ENCODE peak calls at places on chromosomes 16 and 17, in eight cellular contexts. P is KG1; S is HCT116; D is ureter; N is effector memory CD4-positive, alpha-beta T cell; F is effector CD4-positive, alpha-beta T cell; U is activated CD4-positive, alpha-beta T cell treated with anti-CD3 and anti-CD28 coated beads, Interleukin-2, amount 10 ng/mL, durations not matched to agents 7 days and 5 days; C is germinal center. M is an unnamed sample.

GRCh38 chr17:62657664-62658063 is 30.2 kb downstream of the MRC2 start:
- DNase-seq in P (no peak), S (no peak), D (no peak), N (no peak), F (no peak), U (no peak), C (no peak), M (no peak)

GRCh38 chr16:64695684-64696083 is 426.2 kb downstream of the CDH11 start:
- DNase-seq in P (no peak), S (no peak), D (no peak), N (no peak), F (no peak), U (no peak), C (no peak), M (no peak)

GRCh38 chr17:36945959-36946725 is 2.6 kb upstream of the AATF start:
- DNase-seq in P (no peak), S (no peak), D (no peak), N (no peak), F (no peak), U (no peak), C (no peak), M (no peak)

GRCh38 chr16:9134739-9135138 is 43.3 kb downstream of the HAPSTR1 start:
- DNase-seq in P (no peak), S (peak; percentile 29), D (no peak), N (no peak), F (peak; percentile 44), U (peak; percentile 60), C (peak; percentile 65), M (peak; percentile 79)

GRCh38 chr17:67585077-67585602 is 132.6 kb upstream of the NOL11 start:
- DNase-seq in P (no peak), S (no peak), D (no peak), N (no peak), F (no peak), U (no peak), C (no peak), M (no peak)

GRCh38 chr17:20205609-20206008 is 196.4 kb downstream of the SPECC1 start:
- DNase-seq in P (no peak), S (no peak), D (no peak), N (no peak), F (no peak), U (no peak), C (no peak), M (no peak)

GRCh38 chr16:53129281-53130192 is 74.7 kb downstream of the CHD9 start:
- DNase-seq in P (no peak), S (no peak), D (no peak), N (no peak), F (no peak), U (no peak), C (no peak), M (peak; percentile 62)

GRCh38 chr17:8740486-8740885 is 4.2 kb downstream of the CCDC42 start:
- DNase-seq in P (no peak), S (no peak), D (no peak), N (peak; percentile 12), F (peak; percentile 41), U (peak; percentile 28), C (no peak), M (no peak)

GRCh38 chr16:87196229-87196628 is 121.0 kb downstream of the C16orf95 start:
- DNase-seq in P (no peak), S (no peak), D (no peak), N (no peak), F (no peak), U (no peak), C (no peak), M (no peak)

GRCh38 chr17:40038882-40039513 is 15.2 kb downstream of the MED24 start:
- DNase-seq in P (no peak), S (peak; percentile 37), D (peak; percentile 85), N (no peak), F (no peak), U (no peak), C (no peak), M (peak; percentile 79)

GRCh38 chr16:70573451-70574121 is 50.0 kb downstream of the SF3B3 start:
- DNase-seq in P (no peak), S (no peak), D (no peak), N (no peak), F (no peak), U (no peak), C (no peak), M (peak; percentile 35)

GRCh38 chr17:7042507-7043194 is 1.2 kb downstream of the SLC16A11 start:
- DNase-seq in P (no peak), S (no peak), D (peak; percentile 46), N (no peak), F (peak; percentile 29), U (no peak), C (peak; percentile 59), M (no peak)

GRCh38 chr16:8990445-8990844 is 26.7 kb upstream of the USP7 start:
- DNase-seq in P (no peak), S (no peak), D (no peak), N (no peak), F (no peak), U (no peak), C (no peak), M (no peak)

GRCh38 chr16:70399326-70399725 is 39.6 kb downstream of the ST3GAL2 start:
- DNase-seq in P (no peak), S (no peak), D (no peak), N (no peak), F (no peak), U (no peak), C (no peak), M (no peak)

GRCh38 chr16:30786115-30786935 is 680 bp downstream of the ZNF629 start:
- DNase-seq in P (no peak), S (no peak), D (no peak), N (no peak), F (no peak), U (no peak), C (no peak), M (peak; percentile 60)

GRCh38 chr17:48378238-48378637 is 51.8 kb downstream of the SKAP1 start:
- DNase-seq in P (no peak), S (no peak), D (no peak), N (no peak), F (no peak), U (no peak), C (no peak), M (no peak)

GRCh38 chr17:76869209-76869877 is 1.1 kb downstream of the MGAT5B start:
- DNase-seq in P (no peak), S (no peak), D (peak; percentile 50), N (no peak), F (no peak), U (no peak), C (no peak), M (no peak)

GRCh38 chr17:48596000-48596734 is 2.6 kb upstream of the HOXB5 start:
- DNase-seq in P (no peak), S (no peak), D (peak; percentile 55), N (no peak), F (no peak), U (peak; percentile 40), C (no peak), M (no peak)

GRCh38 chr16:30375830-30376229 is 1.2 kb downstream of the MYL11 start:
- DNase-seq in P (no peak), S (no peak), D (no peak), N (no peak), F (no peak), U (no peak), C (no peak), M (no peak)

GRCh38 chr17:62627219-62627903 is at the start of gene MRC2:
- DNase-seq in P (peak; percentile 16), S (peak; percentile 31), D (peak; percentile 73), N (no peak), F (no peak), U (peak; percentile 35), C (peak; percentile 28), M (no peak)

GRCh38 chr16:682493-683395 is 1.4 kb downstream of the JMJD8 start:
- DNase-seq in P (no peak), S (no peak), D (no peak), N (no peak), F (no peak), U (no peak), C (no peak), M (no peak)

GRCh38 chr17:19288453-19288852 is 51.3 kb downstream of the EPN2 start:
- DNase-seq in P (no peak), S (no peak), D (no peak), N (no peak), F (no peak), U (no peak), C (no peak), M (peak; percentile 59)

GRCh38 chr16:83952940-83953795 is at the start of gene OSGIN1:
- DNase-seq in P (peak; percentile 35), S (peak; percentile 93), D (peak; percentile 95), N (peak; percentile 11), F (peak; percentile 9), U (peak; percentile 75), C (peak; percentile 21), M (peak; percentile 95)

GRCh38 chr17:43645765-43646481 is 15.8 kb downstream of the MEOX1 start:
- DNase-seq in P (no peak), S (no peak), D (peak; percentile 72), N (no peak), F (no peak), U (no peak), C (no peak), M (no peak)

GRCh38 chr17:17740627-17741237 is 59.5 kb downstream of the RAI1 start:
- DNase-seq in P (no peak), S (no peak), D (peak; percentile 75), N (no peak), F (no peak), U (peak; percentile 50), C (no peak), M (no peak)

GRCh38 chr17:47813512-47814031 is 8.0 kb downstream of the OSBPL7 start:
- DNase-seq in P (no peak), S (no peak), D (no peak), N (no peak), F (no peak), U (no peak), C (no peak), M (no peak)

GRCh38 chr17:376936-377863 is 24.6 kb upstream of the RPH3AL start:
- DNase-seq in P (no peak), S (no peak), D (no peak), N (no peak), F (no peak), U (no peak), C (no peak), M (no peak)

GRCh38 chr17:2386400-2387085 is 14.3 kb downstream of the MNT start:
- DNase-seq in P (no peak), S (no peak), D (peak; percentile 84), N (no peak), F (no peak), U (no peak), C (no peak), M (no peak)

GRCh38 chr16:85891033-85891775 is 7.8 kb upstream of the IRF8 start:
- DNase-seq in P (no peak), S (peak; percentile 40), D (no peak), N (no peak), F (no peak), U (no peak), C (no peak), M (peak; percentile 29)

GRCh38 chr17:50206604-50207293 is 5.3 kb upstream of the COL1A1 start:
- DNase-seq in P (no peak), S (no peak), D (no peak), N (no peak), F (no peak), U (no peak), C (no peak), M (no peak)

M was measured in HepG2.